ENCODE peak calls at places on chromosomes 6 and 20, in nine cellular contexts. L is suprapubic skin, A is IMR-90, F is testis, Z is heart left ventricle, W is sigmoid colon, Q is A549, B is esophagus squamous epithelium, I is K562. X is an unnamed sample. For H3K9me3, the result is how much of the 10 kb centered on the place peaks cover.

GRCh38 chr6:108441141-108441540 is 119.6 kb upstream of the FOXO3 start:
- DNase-seq in L (no peak), A (peak), F (no peak), Z (no peak), W (no peak), Q (no peak), B (no peak), I (no peak), X (no peak)

GRCh38 chr6:108838101-108838717 is 10.0 kb upstream of the ARMC2 start:
- DNase-seq in L (no peak), A (peak), F (no peak), Z (no peak), W (no peak), Q (peak), B (no peak), I (no peak), X (peak)

GRCh38 chr6:40395066-40395697 is 192.0 kb downstream of the LRFN2 start:
- DNase-seq in L (no peak), A (no peak), F (no peak), Z (no peak), W (no peak), Q (no peak), B (no peak), I (no peak), X (no peak)

GRCh38 chr6:137816133-137816579 is 50.9 kb upstream of the TNFAIP3 start:
- DNase-seq in L (no peak), A (no peak), F (no peak), Z (no peak), W (no peak), Q (no peak), B (no peak), I (no peak), X (no peak)

GRCh38 chr6:18457065-18457817 is 70.1 kb downstream of the RNF144B start:
- DNase-seq in L (no peak), A (no peak), F (no peak), Z (no peak), W (no peak), Q (no peak), B (no peak), I (no peak), X (peak)

GRCh38 chr20:22462975-22463914 is 121.1 kb downstream of the FOXA2 start:
- DNase-seq in L (no peak), A (no peak), F (no peak), Z (no peak), W (no peak), Q (peak), B (no peak), I (no peak), X (no peak)

GRCh38 chr20:44572551-44573500 is 9.6 kb upstream of the PKIG start:
- DNase-seq in L (peak), A (peak), F (peak), Z (peak), W (peak), Q (peak), B (no peak), I (no peak), X (peak)

GRCh38 chr6:20918868-20919267 is 384.6 kb downstream of the CDKAL1 start:
- DNase-seq in L (no peak), A (no peak), F (no peak), Z (no peak), W (no peak), Q (no peak), B (no peak), I (no peak), X (no peak)

GRCh38 chr6:125957845-125958244 is 1.3 kb downstream of the HINT3 start:
- DNase-seq in L (no peak), A (peak), F (peak), Z (no peak), W (no peak), Q (peak), B (no peak), I (peak), X (no peak)

GRCh38 chr20:10689385-10689784 is 15.6 kb upstream of the JAG1 start:
- DNase-seq in L (no peak), A (no peak), F (no peak), Z (no peak), W (no peak), Q (no peak), B (no peak), I (no peak), X (no peak)

GRCh38 chr6:150297327-150298028 is 71.3 kb upstream of the IYD start:
- DNase-seq in L (no peak), A (no peak), F (peak), Z (no peak), W (no peak), Q (peak), B (no peak), I (peak), X (peak)

GRCh38 chr6:143822584-143823024 is 20.5 kb upstream of the LTV1 start:
- DNase-seq in L (no peak), A (peak), F (no peak), Z (no peak), W (no peak), Q (no peak), B (no peak), I (no peak), X (peak)

GRCh38 chr6:135346747-135347146 is 150.8 kb downstream of the AHI1 start:
- DNase-seq in L (no peak), A (peak), F (no peak), Z (no peak), W (no peak), Q (no peak), B (no peak), I (no peak), X (no peak)

GRCh38 chr20:47718398-47718797 is 66.9 kb downstream of the SULF2 start:
- DNase-seq in L (no peak), A (no peak), F (no peak), Z (no peak), W (no peak), Q (no peak), B (no peak), I (no peak), X (no peak)

GRCh38 chr6:5127106-5127687 is 42.1 kb downstream of the PPP1R3G start:
- DNase-seq in L (no peak), A (no peak), F (no peak), Z (no peak), W (no peak), Q (no peak), B (no peak), I (no peak), X (no peak)

GRCh38 chr6:14807971-14808370 is 437.9 kb upstream of the JARID2 start:
- DNase-seq in L (no peak), A (no peak), F (no peak), Z (no peak), W (no peak), Q (no peak), B (no peak), I (no peak), X (no peak)

GRCh38 chr6:32244270-32244669 is 20.4 kb upstream of the NOTCH4 start:
- DNase-seq in L (peak), A (no peak), F (peak), Z (no peak), W (peak), Q (no peak), B (no peak), I (no peak), X (peak)

GRCh38 chr6:142845143-142845571 is 99.8 kb downstream of the HIVEP2 start:
- DNase-seq in L (no peak), A (no peak), F (no peak), Z (no peak), W (no peak), Q (no peak), B (no peak), I (no peak), X (no peak)

GRCh38 chr6:115838763-115839401 is 221.8 kb downstream of the FRK start:
- DNase-seq in L (no peak), A (peak), F (peak), Z (no peak), W (no peak), Q (peak), B (no peak), I (peak), X (peak)

GRCh38 chr6:152022303-152022702 is 214.8 kb downstream of the ESR1 start:
- DNase-seq in L (no peak), A (no peak), F (no peak), Z (no peak), W (no peak), Q (no peak), B (no peak), I (no peak), X (no peak)

GRCh38 chr6:48825501-48826317 is 637.3 kb downstream of the MMUT start:
- DNase-seq in L (no peak), A (peak), F (no peak), Z (no peak), W (no peak), Q (peak), B (no peak), I (no peak), X (no peak)

GRCh38 chr20:61562897-61563504 is 310.9 kb downstream of the CDH4 start:
- DNase-seq in L (no peak), A (no peak), F (no peak), Z (no peak), W (no peak), Q (no peak), B (no peak), I (no peak), X (peak)

GRCh38 chr6:139099984-139100383 is 34.9 kb upstream of the HECA start:
- DNase-seq in L (no peak), A (no peak), F (no peak), Z (no peak), W (no peak), Q (no peak), B (no peak), I (no peak), X (no peak)

GRCh38 chr6:135226537-135226936 is 45.4 kb downstream of the MYB start:
- DNase-seq in L (no peak), A (no peak), F (no peak), Z (no peak), W (no peak), Q (no peak), B (no peak), I (no peak), X (no peak)

GRCh38 chr20:54293526-54293925 is 85.6 kb downstream of the PFDN4 start:
- DNase-seq in L (no peak), A (no peak), F (no peak), Z (no peak), W (no peak), Q (no peak), B (no peak), I (no peak), X (no peak)

GRCh38 chr6:43644940-43645612 is at the start of gene RSPH9:
- DNase-seq in L (peak), A (peak), F (peak), Z (peak), W (peak), Q (peak), B (no peak), I (peak), X (peak)

GRCh38 chr6:84103029-84103428 is 69.5 kb downstream of the MRAP2 start:
- DNase-seq in L (no peak), A (peak), F (no peak), Z (no peak), W (no peak), Q (no peak), B (no peak), I (no peak), X (no peak)

GRCh38 chr20:62953839-62954703 is 1.6 kb downstream of the SLC17A9 start:
- DNase-seq in L (no peak), A (peak), F (peak), Z (peak), W (peak), Q (no peak), B (peak), I (peak), X (peak)

GRCh38 chr20:62951143-62951895 is 1.2 kb upstream of the SLC17A9 start:
- DNase-seq in L (no peak), A (no peak), F (no peak), Z (no peak), W (no peak), Q (no peak), B (no peak), I (no peak), X (no peak)

GRCh38 chr20:62951896-62952372 is 575 bp upstream of the SLC17A9 start:
- DNase-seq in L (no peak), A (no peak), F (no peak), Z (no peak), W (peak), Q (no peak), B (no peak), I (no peak), X (no peak)

GRCh38 chr20:62953167-62953838 is 794 bp downstream of the SLC17A9 start:
- DNase-seq in L (no peak), A (no peak), F (no peak), Z (no peak), W (peak), Q (no peak), B (no peak), I (no peak), X (no peak)

GRCh38 chr20:62952373-62953166 is at the start of gene SLC17A9:
- DNase-seq in L (peak), A (peak), F (peak), Z (peak), W (peak), Q (no peak), B (peak), I (peak), X (peak)
- TF ChIP-seq POLR2A in L (no peak), A (no peak), F (no peak), Z (no peak), W (peak), Q (no peak), B (no peak), I (no peak), X (no peak)

DNA sequence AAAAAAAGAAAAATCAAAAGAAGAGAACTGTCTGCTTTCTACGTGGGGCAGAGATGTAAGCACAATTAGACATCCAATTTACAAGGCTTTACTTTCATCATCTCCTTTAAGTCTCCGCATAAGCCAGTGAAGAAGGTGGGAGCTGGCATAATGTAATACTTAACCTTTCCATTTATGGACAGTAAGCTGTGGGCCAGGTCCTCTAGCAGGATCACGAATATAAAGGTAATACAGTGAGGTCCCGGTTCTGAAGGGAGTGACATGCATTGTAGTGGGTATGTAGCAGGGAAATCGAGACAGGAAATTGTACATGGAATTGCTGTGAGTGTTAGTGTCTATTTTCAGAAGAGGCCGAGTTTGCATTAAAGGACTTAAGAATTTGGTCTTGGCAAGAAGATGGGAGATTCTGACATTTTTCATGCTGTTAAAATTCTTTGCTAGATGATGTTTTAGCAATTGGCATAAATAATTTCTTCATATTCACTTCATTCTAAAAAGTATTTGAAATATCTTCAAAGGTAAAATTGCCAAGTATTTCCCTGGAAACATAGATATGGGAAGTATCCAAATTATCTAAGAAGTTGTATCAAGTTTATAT is 20.4 kb upstream of the POPDC3 start:
- DNase-seq in L (no peak), A (no peak), F (no peak), Z (no peak), W (no peak), Q (no peak), B (no peak), I (no peak), X (no peak)
- H3K9me3 ChIP-seq in L (under half), A (under half), F (under half), Z (under half), W (under half), Q (under half), B (under half), I (under half), X (under half)

DNA sequence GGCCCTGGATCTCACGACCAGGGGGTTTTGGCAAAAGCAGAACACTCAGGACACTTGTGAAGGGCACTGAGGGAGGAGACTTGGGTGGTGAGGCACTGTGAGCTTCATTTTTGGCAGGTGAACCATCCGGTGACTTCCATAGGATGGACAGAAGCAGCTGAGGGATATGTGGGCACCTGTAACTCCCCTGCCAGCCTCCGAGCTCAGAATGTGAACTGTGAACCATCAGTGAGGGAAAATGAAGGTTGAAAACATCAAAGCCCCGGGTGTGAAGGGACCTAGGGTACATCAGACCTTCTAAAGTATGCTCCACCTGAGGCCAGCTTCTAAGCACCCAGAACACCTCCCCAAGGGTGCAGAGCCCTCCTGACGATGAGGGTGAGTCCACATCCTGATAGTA is 53.2 kb downstream of the FAXC start:
- DNase-seq in L (no peak), A (no peak), F (no peak), Z (no peak), W (no peak), Q (no peak), B (no peak), I (no peak), X (no peak)
- TF ChIP-seq POLR2A in L (no peak), A (no peak), F (no peak), Z (no peak), W (no peak), Q (no peak), B (no peak), I (no peak), X (no peak)

GRCh38 chr6:10891960-10892359 is 5.1 kb downstream of the SYCP2L start:
- DNase-seq in L (no peak), A (no peak), F (no peak), Z (no peak), W (no peak), Q (no peak), B (no peak), I (no peak), X (no peak)
- H3K9me3 ChIP-seq in L (under half), A (under half), F (under half), Z (under half), W (under half), Q (under half), B (under half), I (under half), X (under half)

DNA sequence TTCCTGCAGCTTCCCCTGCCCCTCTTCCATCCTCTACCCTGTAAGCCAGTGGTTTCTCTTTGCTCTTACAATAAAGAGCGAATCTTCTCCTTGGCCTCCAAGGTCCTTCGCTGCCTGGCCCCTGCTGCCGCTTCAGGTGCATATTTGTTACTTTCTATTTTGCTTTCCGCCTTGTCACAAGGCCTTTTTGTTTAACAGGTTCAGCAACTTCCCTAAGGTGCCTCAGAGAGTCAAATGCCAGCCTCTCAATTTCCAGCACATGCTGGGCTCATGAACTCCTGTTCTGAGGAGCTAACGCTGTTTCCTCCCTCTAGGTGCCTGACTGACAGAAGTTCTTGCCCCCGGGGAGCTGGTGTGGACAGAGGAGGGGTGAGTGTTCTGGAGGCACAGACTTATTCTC is 42.4 kb upstream of the EPB41L1 start:
- DNase-seq in L (no peak), A (no peak), F (no peak), Z (no peak), W (no peak), Q (no peak), B (no peak), I (no peak), X (peak)
- TF ChIP-seq POLR2A in L (no peak), A (no peak), F (no peak), Z (no peak), W (no peak), Q (no peak), B (no peak), I (no peak), X (peak)

GRCh38 chr6:86502522-86502921 is 434.8 kb upstream of the HTR1E start:
- DNase-seq in L (no peak), A (no peak), F (no peak), Z (no peak), W (no peak), Q (no peak), B (no peak), I (no peak), X (no peak)
- H3K9me3 ChIP-seq in L (under half), A (under half), F (under half), Z (under half), W (under half), Q (under half), B (under half), I (under half), X (under half)

GRCh38 chr20:36541227-36542018 is at the start of gene MYL9:
- DNase-seq in L (peak), A (peak), F (peak), Z (peak), W (peak), Q (no peak), B (no peak), I (peak), X (peak)
- TF ChIP-seq POLR2A in L (no peak), A (peak), F (peak), Z (peak), W (peak), Q (no peak), B (no peak), I (no peak), X (peak)

GRCh38 chr20:42274977-42275376 is 656.8 kb upstream of the CHD6 start:
- DNase-seq in L (no peak), A (no peak), F (no peak), Z (no peak), W (no peak), Q (no peak), B (no peak), I (no peak), X (no peak)
- H3K9me3 ChIP-seq in L (under half), A (under half), F (under half), Z (under half), W (under half), Q (under half), B (under half), I (under half), X (under half)

GRCh38 chr6:106448000-106448426 is 87.5 kb downstream of the CRYBG1 start:
- DNase-seq in L (no peak), A (no peak), F (peak), Z (peak), W (no peak), Q (no peak), B (no peak), I (no peak), X (no peak)
- TF ChIP-seq POLR2A in L (no peak), A (no peak), F (no peak), Z (no peak), W (no peak), Q (no peak), B (no peak), I (no peak), X (no peak)